ENCODE peak calls at places on chromosome 3, in five cellular contexts. One of them, this sample, is unnamed.

GRCh38 chr3:65894679-65895078 is 144.0 kb downstream of the MAGI1 start:
- DNase-seq in C1 segment of cervical spinal cord: no peak
- DNase-seq in HTR-8/SVneo: no peak
- DNase-seq in kidney glomerular epithelial cell: no peak
- DNase-seq in tibial artery: no peak
- DNase-seq in this sample: no peak

GRCh38 chr3:128499724-128500275 is 6.8 kb upstream of the GATA2 start:
- DNase-seq in C1 segment of cervical spinal cord: no peak
- DNase-seq in kidney glomerular epithelial cell: no peak
- DNase-seq in tibial artery: peak; percentile 2
- DNase-seq in HTR-8/SVneo: no peak
- DNase-seq in this sample: no peak

GRCh38 chr3:47731066-47731465 is 50.6 kb downstream of the SMARCC1 start:
- DNase-seq in kidney glomerular epithelial cell: no peak
- DNase-seq in tibial artery: no peak
- DNase-seq in C1 segment of cervical spinal cord: no peak
- DNase-seq in HTR-8/SVneo: no peak
- DNase-seq in this sample: no peak

GRCh38 chr3:101677436-101678286 is 729 bp upstream of the ZBTB11 start:
- DNase-seq in HTR-8/SVneo: no peak
- DNase-seq in C1 segment of cervical spinal cord: no peak
- DNase-seq in kidney glomerular epithelial cell: no peak
- DNase-seq in tibial artery: peak; percentile 70
- DNase-seq in this sample: no peak

GRCh38 chr3:133469140-133469731 is 69.4 kb downstream of the BFSP2 start:
- DNase-seq in kidney glomerular epithelial cell: no peak
- DNase-seq in tibial artery: peak; percentile 71
- DNase-seq in HTR-8/SVneo: no peak
- DNase-seq in C1 segment of cervical spinal cord: no peak
- DNase-seq in this sample: no peak

GRCh38 chr3:140388525-140388924 is 289.3 kb upstream of the TRIM42 start:
- DNase-seq in C1 segment of cervical spinal cord: no peak
- DNase-seq in tibial artery: no peak
- DNase-seq in HTR-8/SVneo: no peak
- DNase-seq in kidney glomerular epithelial cell: no peak
- DNase-seq in this sample: no peak

GRCh38 chr3:42701371-42702065 is 1.1 kb downstream of the HHATL start:
- DNase-seq in C1 segment of cervical spinal cord: no peak
- DNase-seq in tibial artery: peak; percentile 71
- DNase-seq in kidney glomerular epithelial cell: no peak
- DNase-seq in HTR-8/SVneo: peak; percentile 62
- DNase-seq in this sample: no peak

GRCh38 chr3:105836533-105836932 is 32.3 kb downstream of the CBLB start:
- DNase-seq in C1 segment of cervical spinal cord: no peak
- DNase-seq in HTR-8/SVneo: peak; percentile 14
- DNase-seq in kidney glomerular epithelial cell: peak; percentile 56
- DNase-seq in tibial artery: no peak
- DNase-seq in this sample: no peak

GRCh38 chr3:11724615-11725339 is 81.1 kb upstream of the VGLL4 start:
- DNase-seq in HTR-8/SVneo: no peak
- DNase-seq in kidney glomerular epithelial cell: no peak
- DNase-seq in tibial artery: no peak
- DNase-seq in C1 segment of cervical spinal cord: no peak
- DNase-seq in this sample: no peak

GRCh38 chr3:59308001-59308400 is 258.2 kb upstream of the CFAP20DC start:
- DNase-seq in kidney glomerular epithelial cell: no peak
- DNase-seq in HTR-8/SVneo: no peak
- DNase-seq in tibial artery: no peak
- DNase-seq in C1 segment of cervical spinal cord: no peak
- DNase-seq in this sample: no peak

GRCh38 chr3:136749106-136749505 is 3.1 kb downstream of the STAG1 start:
- DNase-seq in kidney glomerular epithelial cell: no peak
- DNase-seq in tibial artery: no peak
- DNase-seq in HTR-8/SVneo: no peak
- DNase-seq in C1 segment of cervical spinal cord: no peak
- DNase-seq in this sample: no peak

GRCh38 chr3:11582123-11582968 is 61.4 kb downstream of the VGLL4 start:
- DNase-seq in HTR-8/SVneo: peak; percentile 59
- DNase-seq in C1 segment of cervical spinal cord: no peak
- DNase-seq in tibial artery: peak; percentile 82
- DNase-seq in kidney glomerular epithelial cell: peak; percentile 61
- DNase-seq in this sample: no peak

GRCh38 chr3:152335273-152335672 is 66.5 kb downstream of the MBNL1 start:
- DNase-seq in tibial artery: no peak
- DNase-seq in kidney glomerular epithelial cell: no peak
- DNase-seq in C1 segment of cervical spinal cord: no peak
- DNase-seq in HTR-8/SVneo: no peak
- DNase-seq in this sample: no peak

GRCh38 chr3:70120360-70120966 is 120.9 kb downstream of the SAMMSON start:
- DNase-seq in tibial artery: peak; percentile 79
- DNase-seq in HTR-8/SVneo: peak; percentile 66
- DNase-seq in kidney glomerular epithelial cell: peak; percentile 27
- DNase-seq in C1 segment of cervical spinal cord: no peak
- DNase-seq in this sample: peak; percentile 64

GRCh38 chr3:151093905-151094304 is 8.4 kb downstream of the MED12L start:
- DNase-seq in tibial artery: no peak
- DNase-seq in kidney glomerular epithelial cell: no peak
- DNase-seq in HTR-8/SVneo: no peak
- DNase-seq in C1 segment of cervical spinal cord: no peak
- DNase-seq in this sample: no peak

GRCh38 chr3:40307176-40307575 is 2.3 kb upstream of the EIF1B start:
- DNase-seq in kidney glomerular epithelial cell: no peak
- DNase-seq in tibial artery: no peak
- DNase-seq in C1 segment of cervical spinal cord: no peak
- DNase-seq in HTR-8/SVneo: no peak
- DNase-seq in this sample: no peak

GRCh38 chr3:179882322-179882721 is 154.4 kb downstream of the PEX5L start:
- DNase-seq in kidney glomerular epithelial cell: no peak
- DNase-seq in tibial artery: no peak
- DNase-seq in HTR-8/SVneo: no peak
- DNase-seq in C1 segment of cervical spinal cord: no peak
- DNase-seq in this sample: no peak

GRCh38 chr3:193830791-193831191 is 237.8 kb downstream of the OPA1 start:
- DNase-seq in HTR-8/SVneo: no peak
- DNase-seq in C1 segment of cervical spinal cord: no peak
- DNase-seq in kidney glomerular epithelial cell: no peak
- DNase-seq in tibial artery: no peak
- DNase-seq in this sample: no peak

GRCh38 chr3:169668081-169668956 is 4.8 kb upstream of the MECOM start:
- DNase-seq in HTR-8/SVneo: no peak
- DNase-seq in C1 segment of cervical spinal cord: no peak
- DNase-seq in kidney glomerular epithelial cell: no peak
- DNase-seq in tibial artery: no peak
- DNase-seq in this sample: no peak

GRCh38 chr3:180631317-180631716 is 29.4 kb downstream of the TTC14 start:
- DNase-seq in C1 segment of cervical spinal cord: no peak
- DNase-seq in tibial artery: no peak
- DNase-seq in kidney glomerular epithelial cell: no peak
- DNase-seq in HTR-8/SVneo: no peak
- DNase-seq in this sample: no peak

GRCh38 chr3:123489400-123490004 is 40.6 kb upstream of the ADCY5 start:
- DNase-seq in HTR-8/SVneo: peak; percentile 75
- DNase-seq in C1 segment of cervical spinal cord: no peak
- DNase-seq in kidney glomerular epithelial cell: peak; percentile 25
- DNase-seq in tibial artery: peak; percentile 87
- DNase-seq in this sample: peak; percentile 52

GRCh38 chr3:54660599-54661210 is 267.2 kb downstream of the LRTM1 start:
- DNase-seq in tibial artery: no peak
- DNase-seq in HTR-8/SVneo: no peak
- DNase-seq in kidney glomerular epithelial cell: no peak
- DNase-seq in C1 segment of cervical spinal cord: no peak
- DNase-seq in this sample: no peak

GRCh38 chr3:194280777-194281176 is 70.4 kb downstream of the CPN2 start:
- DNase-seq in tibial artery: peak; percentile 40
- DNase-seq in HTR-8/SVneo: no peak
- DNase-seq in C1 segment of cervical spinal cord: no peak
- DNase-seq in kidney glomerular epithelial cell: no peak
- DNase-seq in this sample: no peak

GRCh38 chr3:156957715-156958114 is 131.6 kb downstream of the LEKR1 start:
- DNase-seq in kidney glomerular epithelial cell: no peak
- DNase-seq in HTR-8/SVneo: no peak
- DNase-seq in C1 segment of cervical spinal cord: no peak
- DNase-seq in tibial artery: no peak
- DNase-seq in this sample: no peak